ENCODE peak calls at places on chromosomes 13 and 19, in nine cellular contexts. P is HepG2, X is upper lobe of right lung, V is RWPE2, T is Panc1, Z is PC-3, L is heart right ventricle, J is aorta, F is lower lobe of right lung. Y is an unnamed sample. For H3K4me1, the result is how much of the 10 kb centered on the place peaks cover.

GRCh38 chr19:40689339-40690049 is 957 bp downstream of the NUMBL start:
- ATAC-seq in T (peak), J (no peak), L (peak), P (no peak), V (peak), F (no peak), X (no peak), Z (peak), Y (no peak)

GRCh38 chr13:101706651-101707050 is 254.2 kb downstream of the ITGBL1 start:
- ATAC-seq in X (peak), J (no peak), T (no peak), Z (peak), V (peak), F (peak), P (no peak), L (no peak), Y (peak)

GRCh38 chr13:79360064-79360463 is 46.0 kb downstream of the RBM26 start:
- ATAC-seq in J (no peak), X (no peak), P (no peak), T (no peak), V (no peak), L (no peak), F (no peak), Z (no peak), Y (no peak)

GRCh38 chr13:66860868-66861447 is 369.2 kb downstream of the PCDH9 start:
- ATAC-seq in J (no peak), F (no peak), X (no peak), V (no peak), L (no peak), P (no peak), Z (no peak), T (no peak), Y (no peak)

GRCh38 chr19:24099829-24100228 is 12.8 kb downstream of the ZNF254 start:
- ATAC-seq in X (no peak), V (no peak), Z (no peak), T (no peak), P (no peak), F (no peak), J (no peak), L (no peak), Y (no peak)

GRCh38 chr13:75353786-75354193 is 128.2 kb downstream of the TBC1D4 start:
- ATAC-seq in X (no peak), J (peak), V (no peak), Z (no peak), L (peak), P (no peak), T (no peak), F (no peak), Y (no peak)

GRCh38 chr13:110944121-110944967 is 29.5 kb upstream of the ANKRD10 start:
- ATAC-seq in V (peak), Z (peak), J (peak), F (peak), T (peak), X (peak), P (peak), L (peak), Y (peak)

GRCh38 chr19:32363632-32364031 is 18.2 kb downstream of the ZNF507 start:
- ATAC-seq in L (no peak), X (no peak), P (peak), Z (no peak), F (peak), J (no peak), V (no peak), T (no peak), Y (no peak)

GRCh38 chr13:38086721-38087120 is 217.1 kb upstream of the TRPC4 start:
- ATAC-seq in J (no peak), Z (no peak), P (no peak), L (no peak), V (no peak), X (peak), F (no peak), T (no peak), Y (no peak)

GRCh38 chr13:104586010-104586746 is 1520.0 kb upstream of the SLC10A2 start:
- ATAC-seq in X (no peak), F (no peak), P (no peak), T (peak), L (no peak), J (no peak), V (peak), Z (peak), Y (no peak)
- H3K4me3 ChIP-seq in X (no peak), F (no peak), P (no peak), T (peak), L (no peak), J (no peak), V (no peak), Z (peak), Y (no peak)

GRCh38 chr19:41937976-41938375 is 9.7 kb upstream of the ERFL start:
- ATAC-seq in V (no peak), X (no peak), T (no peak), Z (no peak), J (no peak), P (no peak), L (no peak), F (no peak), Y (no peak)
- H3K4me1 ChIP-seq in V (under half), X (under half), T (under half), Z (under half), J (under half), P (under half), L (under half), F (under half), Y (under half)

DNA sequence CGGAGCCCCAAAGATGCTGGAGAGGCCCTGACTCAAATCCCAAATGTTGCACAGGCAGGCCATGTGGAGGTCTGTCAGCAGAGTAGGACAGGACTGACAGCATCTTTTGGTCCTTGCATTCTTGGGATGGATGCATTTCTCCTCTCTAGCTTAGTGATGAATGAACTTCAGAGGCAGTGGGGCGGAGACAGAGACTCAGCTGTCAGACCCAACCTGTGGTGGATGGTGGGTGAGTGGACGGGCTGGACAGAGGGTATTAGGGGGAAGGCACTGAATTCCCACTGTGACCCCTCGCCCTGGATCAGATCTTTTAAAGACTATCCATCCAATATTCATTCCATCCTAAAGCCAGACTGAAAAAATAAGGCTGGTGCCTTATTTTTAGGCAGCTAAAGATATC is 39.3 kb upstream of the GJB6 start:
- ATAC-seq in Z (no peak), L (no peak), T (no peak), J (no peak), F (no peak), X (no peak), P (no peak), V (no peak), Y (no peak)
- H3K4me3 ChIP-seq in Z (no peak), L (no peak), T (no peak), J (no peak), F (no peak), X (no peak), P (no peak), V (no peak), Y (no peak)

DNA sequence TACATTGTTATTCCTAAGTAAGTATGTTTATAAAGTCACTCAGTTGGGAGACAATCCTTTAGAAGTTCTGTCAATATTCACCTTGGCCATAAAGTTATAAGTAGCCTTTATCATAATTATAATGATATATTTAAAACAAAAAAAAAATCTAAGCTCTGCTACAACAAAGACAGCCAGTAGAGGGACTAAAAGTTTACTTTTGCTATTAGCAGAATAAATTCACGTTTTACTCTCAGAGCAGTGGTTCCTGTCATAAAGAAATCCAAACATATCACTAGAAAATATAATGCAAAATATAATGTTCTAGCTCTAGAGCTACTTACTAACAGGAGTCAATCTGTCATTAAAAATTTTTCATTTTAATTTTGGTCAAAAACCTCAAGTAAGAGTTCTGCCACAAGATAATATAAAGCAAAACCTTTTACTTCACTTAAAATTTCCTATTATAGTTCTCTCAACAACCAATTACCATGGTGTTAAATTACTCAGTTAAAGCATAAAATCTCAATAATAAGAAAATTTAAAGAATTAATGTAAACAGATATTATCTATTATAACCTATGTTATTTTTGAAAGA is 17.7 kb downstream of the INTS6 start:
- ATAC-seq in L (no peak), Z (no peak), J (no peak), V (no peak), P (no peak), X (no peak), T (no peak), F (no peak), Y (no peak)
- H3K4me1 ChIP-seq in L (under half), Z (under half), J (under half), V (under half), P (under half), X (under half), T (under half), F (under half), Y (under half)